ENCODE peak calls at places on chromosomes 13 and 19, in seven cellular contexts. L, Y, W, C, G, D and S are unnamed samples.

GRCh38 chr13:75223981-75224742 is 257.8 kb downstream of the TBC1D4 start:
- DNase-seq in C (no peak), L (no peak), D (no peak), Y (no peak), G (no peak), W (no peak), S (no peak)

GRCh38 chr13:91375119-91375729 is 23.2 kb upstream of the GPC5 start:
- DNase-seq in W (no peak), C (no peak), L (no peak), D (no peak), Y (no peak), G (no peak), S (peak)

GRCh38 chr19:49506575-49507105 is 5.8 kb upstream of the FCGRT start:
- DNase-seq in W (peak), G (peak), L (peak), Y (peak), D (no peak), C (no peak), S (peak)

GRCh38 chr19:34880034-34880433 is 46.7 kb upstream of the ZNF30 start:
- DNase-seq in C (no peak), D (no peak), Y (no peak), G (no peak), L (no peak), W (no peak), S (no peak)

GRCh38 chr13:113954046-113954841 is 19.6 kb downstream of the C13orf46 start:
- DNase-seq in W (no peak), C (no peak), L (peak), Y (no peak), D (no peak), G (peak), S (no peak)

GRCh38 chr13:43964698-43965097 is 85.0 kb downstream of the LACC1 start:
- DNase-seq in C (no peak), D (no peak), G (no peak), W (no peak), L (no peak), Y (no peak), S (no peak)

GRCh38 chr19:13979224-13979623 is 26.9 kb downstream of the RFX1 start:
- DNase-seq in L (no peak), W (no peak), C (no peak), G (no peak), Y (no peak), D (no peak), S (no peak)

GRCh38 chr19:9936151-9937000 is at the start of gene OLFM2:
- DNase-seq in Y (no peak), D (no peak), G (no peak), C (no peak), L (peak), W (no peak), S (no peak)

GRCh38 chr13:82076421-82076820 is 1735.5 kb upstream of the SPRY2 start:
- DNase-seq in D (no peak), W (peak), C (no peak), Y (no peak), G (no peak), L (no peak), S (no peak)

GRCh38 chr19:50817941-50818858 is 5.4 kb downstream of the KLK1 start:
- DNase-seq in L (peak), D (no peak), G (peak), Y (no peak), W (peak), C (peak), S (peak)

GRCh38 chr19:56839665-56840451 is 668 bp downstream of the PEG3 start:
- DNase-seq in D (no peak), G (no peak), C (no peak), W (no peak), L (peak), Y (no peak), S (no peak)

GRCh38 chr19:51749979-51750378 is 1.7 kb downstream of the FPR1 start:
- DNase-seq in W (no peak), D (peak), Y (no peak), G (no peak), L (no peak), C (no peak), S (peak)

GRCh38 chr19:17418710-17419109 is 1.1 kb upstream of the MVB12A start:
- DNase-seq in G (no peak), L (no peak), Y (no peak), D (no peak), W (no peak), C (no peak), S (no peak)

GRCh38 chr19:51460164-51460992 is 2.1 kb upstream of the SIGLEC8 start:
- DNase-seq in L (no peak), G (peak), Y (no peak), C (no peak), W (no peak), D (no peak), S (peak)

GRCh38 chr13:31521466-31521865 is 217.9 kb upstream of the RXFP2 start:
- DNase-seq in G (no peak), W (no peak), L (no peak), C (no peak), D (no peak), Y (no peak), S (no peak)

GRCh38 chr13:111508164-111508870 is 187.9 kb downstream of the TEX29 start:
- DNase-seq in Y (no peak), C (no peak), W (no peak), D (no peak), L (no peak), G (no peak), S (no peak)

GRCh38 chr13:84760956-84761355 is 878.7 kb upstream of the SLITRK1 start:
- DNase-seq in C (no peak), Y (no peak), W (no peak), D (no peak), G (no peak), L (no peak), S (no peak)

GRCh38 chr13:95676100-95676774 is 702 bp upstream of the DNAJC3 start:
- DNase-seq in L (no peak), C (peak), D (peak), G (no peak), Y (no peak), W (peak), S (peak)

GRCh38 chr19:37893845-37894575 is 12.4 kb downstream of the WDR87 start:
- DNase-seq in G (no peak), W (no peak), C (no peak), D (no peak), L (no peak), Y (no peak), S (no peak)